ENCODE peak calls at places on chromosomes 6 and 20, in five cellular contexts. G, K, I, C and J are unnamed samples.

GRCh38 chr6:35893246-35893645 is 27.7 kb downstream of the SRPK1 start:
- DNase-seq in G (no peak), K (no peak), I (no peak), C (no peak), J (peak)

GRCh38 chr6:119890470-119890869 is 540.9 kb upstream of the MAN1A1 start:
- DNase-seq in G (no peak), K (no peak), I (no peak), C (no peak), J (no peak)

GRCh38 chr20:61589055-61589385 is 337.0 kb downstream of the CDH4 start:
- DNase-seq in G (no peak), K (no peak), I (no peak), C (no peak), J (peak)

GRCh38 chr6:166997768-166998255 is 1.4 kb upstream of the CEP43 start:
- DNase-seq in G (peak), K (peak), I (peak), C (peak), J (peak)

GRCh38 chr6:18260448-18261106 is 3.8 kb downstream of the DEK start:
- DNase-seq in G (no peak), K (no peak), I (no peak), C (peak), J (no peak)

GRCh38 chr20:22924949-22925612 is 110.0 kb upstream of the SSTR4 start:
- DNase-seq in G (no peak), K (no peak), I (no peak), C (no peak), J (no peak)

GRCh38 chr20:22414354-22414753 is 170.0 kb downstream of the FOXA2 start:
- DNase-seq in G (peak), K (no peak), I (no peak), C (no peak), J (no peak)

GRCh38 chr20:61015602-61016001 is 236.5 kb upstream of the CDH4 start:
- DNase-seq in G (no peak), K (no peak), I (no peak), C (no peak), J (no peak)